ENCODE peak calls at places on chromosomes 7 and 10, in seven cellular contexts. A is sciatic nerve; W is stimulated activated CD8-positive, alpha-beta memory T cell treated with anti-CD3 and anti-CD28 coated beads, Interleukin-12 subunit alpha, Interleukin-12 subunit beta, amount 100 ng/mL, for 1 hour; B is tibial artery; Z is K562; Q is astrocyte of the hippocampus; K is AG08395. C is an unnamed sample.

GRCh38 chr7:26393855-26394254 is 102.2 kb downstream of the SNX10 start:
- DNase-seq in A (no peak), Z (no peak), Q (no peak), B (no peak), K (no peak), W (no peak), C (no peak)

GRCh38 chr10:2933041-2933440 is 134.3 kb upstream of the PFKP start:
- DNase-seq in A (no peak), W (no peak), Q (peak; percentile 65), B (no peak), Z (no peak), K (no peak), C (no peak)

GRCh38 chr10:70404036-70404905 is at the start of gene EIF4EBP2:
- DNase-seq in Z (peak; percentile 96), K (peak; percentile 94), A (peak; percentile 100), Q (peak; percentile 99), W (peak; percentile 99), B (peak; percentile 98), C (peak; percentile 97)

GRCh38 chr10:3807221-3807927 is 22.4 kb upstream of the KLF6 start:
- DNase-seq in K (no peak), A (no peak), B (no peak), W (no peak), Z (no peak), Q (no peak), C (no peak)

GRCh38 chr10:35058134-35058533 is 32.0 kb downstream of the CUL2 start:
- DNase-seq in Z (no peak), W (no peak), Q (peak; percentile 87), A (no peak), B (no peak), K (peak; percentile 89), C (no peak)

GRCh38 chr7:84183741-84184140 is 10.8 kb downstream of the SEMA3A start:
- DNase-seq in K (no peak), B (no peak), Z (no peak), A (no peak), Q (no peak), W (no peak), C (no peak)

GRCh38 chr7:85023066-85023687 is 163.7 kb downstream of the SEMA3D start:
- DNase-seq in W (peak; percentile 2), A (no peak), Z (peak; percentile 34), B (no peak), K (peak; percentile 35), Q (peak; percentile 71), C (peak; percentile 4)

GRCh38 chr10:70541738-70542564 is 60.6 kb downstream of the PRF1 start:
- DNase-seq in Z (no peak), A (no peak), W (no peak), B (no peak), K (no peak), Q (no peak), C (no peak)

GRCh38 chr7:155203882-155204691 is 93.6 kb upstream of the INSIG1 start:
- DNase-seq in A (peak; percentile 23), Q (no peak), Z (no peak), W (no peak), B (no peak), K (no peak), C (no peak)

GRCh38 chr7:128323489-128324362 is 20.0 kb downstream of the RBM28 start:
- DNase-seq in K (peak; percentile 50), W (no peak), Q (peak; percentile 15), B (no peak), Z (no peak), A (no peak), C (no peak)

GRCh38 chr7:81190997-81191747 is 272.3 kb upstream of the SEMA3C start:
- DNase-seq in W (no peak), B (no peak), Z (no peak), K (peak; percentile 46), Q (peak; percentile 64), A (no peak), C (no peak)

GRCh38 chr10:118568327-118568848 is 27.1 kb downstream of the PRLHR start:
- DNase-seq in A (no peak), Z (peak; percentile 48), W (peak; percentile 44), Q (peak; percentile 78), K (peak; percentile 75), B (no peak), C (peak; percentile 42)

GRCh38 chr10:683448-684071 is 5.9 kb downstream of the DIP2C start:
- DNase-seq in K (peak; percentile 85), A (no peak), W (no peak), B (peak; percentile 45), Z (no peak), Q (peak; percentile 91), C (no peak)

GRCh38 chr10:34889004-34889869 is 74.1 kb upstream of the PARD3 start:
- DNase-seq in W (no peak), Z (no peak), B (no peak), Q (peak; percentile 77), K (no peak), A (no peak), C (peak; percentile 60)

GRCh38 chr7:150754950-150755349 is 17.7 kb downstream of the GIMAP5 start:
- DNase-seq in B (no peak), K (no peak), Z (no peak), Q (no peak), A (no peak), W (no peak), C (no peak)

GRCh38 chr10:122795924-122796323 is 49.7 kb downstream of the CUZD1 start:
- DNase-seq in Q (no peak), A (no peak), K (no peak), B (no peak), W (no peak), Z (no peak), C (no peak)

GRCh38 chr7:28358423-28358868 is 53.9 kb upstream of the CREB5 start:
- DNase-seq in Q (peak; percentile 95), B (no peak), A (no peak), Z (no peak), W (no peak), K (peak; percentile 92), C (no peak)

GRCh38 chr7:43674559-43675436 is 54.5 kb downstream of the COA1 start:
- DNase-seq in W (no peak), K (peak; percentile 87), B (no peak), A (no peak), Z (peak; percentile 29), Q (peak; percentile 84), C (no peak)

GRCh38 chr7:40536406-40536805 is 401.6 kb downstream of the SUGCT start:
- DNase-seq in Z (no peak), B (no peak), A (no peak), K (no peak), Q (no peak), W (no peak), C (no peak)

GRCh38 chr10:89085153-89085552 is 94.6 kb downstream of the FAS start:
- DNase-seq in K (peak; percentile 35), Z (no peak), B (no peak), Q (no peak), W (no peak), A (no peak), C (no peak)

GRCh38 chr7:114959931-114960330 is 38.0 kb downstream of the MDFIC start:
- DNase-seq in K (no peak), A (no peak), Z (no peak), B (no peak), W (no peak), Q (no peak), C (no peak)

GRCh38 chr10:104273291-104273690 is 4.3 kb downstream of the GSTO2 start:
- DNase-seq in A (no peak), B (no peak), W (no peak), K (peak; percentile 43), Z (no peak), Q (no peak), C (no peak)

GRCh38 chr7:117110480-117111315 is 157.4 kb downstream of the ST7 start:
- DNase-seq in A (no peak), B (no peak), W (no peak), K (no peak), Z (no peak), Q (no peak), C (no peak)

GRCh38 chr7:159370-160270 is 32.8 kb upstream of the FAM20C start:
- DNase-seq in K (no peak), W (no peak), B (no peak), Z (no peak), Q (no peak), A (no peak), C (no peak)

GRCh38 chr7:323410-323809 is 33.4 kb downstream of the FOXL3 start:
- DNase-seq in Q (no peak), K (no peak), W (no peak), A (no peak), B (no peak), Z (no peak), C (no peak)

GRCh38 chr7:11593322-11593721 is 238.7 kb downstream of the THSD7A start:
- DNase-seq in W (no peak), K (no peak), Q (no peak), Z (no peak), B (no peak), A (no peak), C (no peak)

GRCh38 chr7:55314967-55315366 is 50.2 kb upstream of the LANCL2 start:
- DNase-seq in K (no peak), B (no peak), Z (no peak), Q (no peak), A (no peak), W (no peak), C (no peak)

GRCh38 chr7:81608748-81609382 is 161.0 kb downstream of the HGF start:
- DNase-seq in W (no peak), B (no peak), Q (no peak), A (no peak), Z (no peak), K (no peak), C (no peak)

C was measured in thyroid gland.